ENCODE peak calls at places on chromosomes 1 and 21, in seven cellular contexts. J is HCT116, D is cardiac fibroblast, T is GM12865, G is fibroblast of pulmonary artery, O is fibroblast of the aortic adventitia, K is OCI-LY7. M is an unnamed sample.

GRCh38 chr1:109156916-109157385 is 43.0 kb downstream of the ELAPOR1 start:
- DNase-seq in J (no peak), D (no peak), T (no peak), G (no peak), O (no peak), K (no peak), M (no peak)

GRCh38 chr21:27590271-27590670 is 623.4 kb upstream of the ADAMTS5 start:
- DNase-seq in J (no peak), D (peak), T (no peak), G (peak), O (peak), K (no peak), M (no peak)

GRCh38 chr1:110239491-110240430 is 29.6 kb downstream of the KCNC4 start:
- DNase-seq in J (no peak), D (peak), T (peak), G (peak), O (peak), K (no peak), M (no peak)

GRCh38 chr1:70038025-70038424 is 167.4 kb downstream of the LRRC40 start:
- DNase-seq in J (no peak), D (peak), T (no peak), G (peak), O (no peak), K (no peak), M (no peak)

GRCh38 chr1:168737446-168737845 is 8.4 kb upstream of the DPT start:
- DNase-seq in J (no peak), D (no peak), T (no peak), G (no peak), O (no peak), K (no peak), M (no peak)

GRCh38 chr1:157773723-157774350 is 3.1 kb downstream of the FCRL2 start:
- DNase-seq in J (no peak), D (no peak), T (peak), G (no peak), O (no peak), K (peak), M (peak)

GRCh38 chr1:53769184-53769583 is 30.2 kb upstream of the GLIS1 start:
- DNase-seq in J (no peak), D (no peak), T (no peak), G (no peak), O (no peak), K (no peak), M (no peak)

GRCh38 chr1:40903106-40903505 is 40.9 kb upstream of the CITED4 start:
- DNase-seq in J (no peak), D (no peak), T (no peak), G (no peak), O (no peak), K (no peak), M (no peak)

GRCh38 chr1:183185941-183186490 is at the start of gene LAMC2:
- DNase-seq in J (peak), D (peak), T (no peak), G (no peak), O (no peak), K (no peak), M (no peak)

GRCh38 chr1:36352910-36353878 is 29.7 kb upstream of the EVA1B start:
- DNase-seq in J (no peak), D (peak), T (no peak), G (peak), O (peak), K (no peak), M (no peak)

GRCh38 chr1:18945401-18945849 is 11.1 kb downstream of the IFFO2 start:
- DNase-seq in J (no peak), D (no peak), T (no peak), G (peak), O (no peak), K (no peak), M (peak)

GRCh38 chr21:31416465-31416864 is 72.4 kb upstream of the TIAM1 start:
- DNase-seq in J (no peak), D (peak), T (no peak), G (peak), O (peak), K (no peak), M (no peak)

GRCh38 chr1:41626616-41627375 is 142.3 kb upstream of the EDN2 start:
- DNase-seq in J (peak), D (peak), T (peak), G (no peak), O (peak), K (no peak), M (no peak)

GRCh38 chr1:9196129-9197040 is 38.2 kb upstream of the H6PD start:
- DNase-seq in J (no peak), D (peak), T (peak), G (peak), O (peak), K (peak), M (no peak)

GRCh38 chr1:9201421-9202239 is 32.9 kb upstream of the H6PD start:
- DNase-seq in J (no peak), D (peak), T (no peak), G (peak), O (peak), K (no peak), M (no peak)

GRCh38 chr1:9200441-9200840 is 34.1 kb upstream of the H6PD start:
- DNase-seq in J (no peak), D (peak), T (peak), G (no peak), O (peak), K (no peak), M (no peak)

GRCh38 chr1:9197186-9198099 is 37.1 kb upstream of the H6PD start:
- DNase-seq in J (no peak), D (peak), T (no peak), G (no peak), O (no peak), K (no peak), M (no peak)

DNA sequence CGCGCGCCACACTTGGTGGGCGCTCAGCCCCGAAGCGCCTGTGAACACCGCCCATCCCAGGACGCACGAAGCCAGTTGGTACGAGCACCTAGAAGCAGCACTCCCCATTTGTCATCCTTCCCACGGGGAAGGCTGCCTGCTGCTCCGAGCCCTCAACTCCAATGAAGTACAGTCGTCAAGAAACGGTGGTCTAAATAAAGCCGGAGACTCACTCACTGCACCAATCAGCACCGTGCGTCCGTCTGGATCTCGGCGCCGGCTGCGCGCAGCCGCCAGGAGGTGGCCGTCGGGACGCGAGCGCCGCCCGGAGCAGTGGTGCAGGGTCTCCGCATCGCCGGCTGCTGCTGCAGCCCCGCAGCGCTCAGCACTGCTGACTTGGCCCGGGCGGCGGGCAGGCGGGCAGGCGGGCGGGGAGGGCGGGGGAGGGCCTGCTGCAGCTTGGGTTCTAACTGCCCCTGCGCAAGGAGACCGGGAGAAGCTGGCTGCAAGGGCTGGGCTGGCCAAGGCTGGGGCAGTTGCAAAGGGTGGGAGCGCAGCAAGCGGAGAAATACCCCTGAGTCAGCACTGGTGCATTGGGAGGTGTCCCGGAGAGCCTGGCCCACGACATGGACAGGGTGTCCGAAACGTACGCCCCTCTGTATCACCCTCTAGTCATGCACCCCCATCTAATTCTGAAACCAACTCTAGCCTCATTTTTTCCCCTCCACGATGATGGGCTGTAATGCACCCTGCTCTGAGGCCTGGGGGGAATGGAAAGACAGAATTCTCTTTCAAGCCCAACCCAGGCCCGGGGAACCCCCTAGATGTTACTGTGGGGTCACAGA is 35.8 kb upstream of the H6PD start:
- DNase-seq in J (no peak), D (peak), T (no peak), G (no peak), O (no peak), K (no peak), M (no peak)
- TF ChIP-seq CTCF in J (no peak), D (no peak), T (no peak), G (peak), O (peak), K (no peak), M (no peak)

GRCh38 chr1:112446411-112446810 is 50.4 kb downstream of the CTTNBP2NL start:
- DNase-seq in J (no peak), D (no peak), T (no peak), G (no peak), O (no peak), K (no peak), M (no peak)
- H3K4me3 ChIP-seq in J (no peak), D (no peak), T (no peak), G (no peak), O (no peak), K (no peak), M (no peak)

GRCh38 chr1:32619701-32620485 is 30.5 kb downstream of the ZBTB8OS start:
- DNase-seq in J (no peak), D (peak), T (peak), G (peak), O (peak), K (peak), M (no peak)
- TF ChIP-seq CTCF in J (peak), D (peak), T (no peak), G (peak), O (peak), K (peak), M (peak)

DNA sequence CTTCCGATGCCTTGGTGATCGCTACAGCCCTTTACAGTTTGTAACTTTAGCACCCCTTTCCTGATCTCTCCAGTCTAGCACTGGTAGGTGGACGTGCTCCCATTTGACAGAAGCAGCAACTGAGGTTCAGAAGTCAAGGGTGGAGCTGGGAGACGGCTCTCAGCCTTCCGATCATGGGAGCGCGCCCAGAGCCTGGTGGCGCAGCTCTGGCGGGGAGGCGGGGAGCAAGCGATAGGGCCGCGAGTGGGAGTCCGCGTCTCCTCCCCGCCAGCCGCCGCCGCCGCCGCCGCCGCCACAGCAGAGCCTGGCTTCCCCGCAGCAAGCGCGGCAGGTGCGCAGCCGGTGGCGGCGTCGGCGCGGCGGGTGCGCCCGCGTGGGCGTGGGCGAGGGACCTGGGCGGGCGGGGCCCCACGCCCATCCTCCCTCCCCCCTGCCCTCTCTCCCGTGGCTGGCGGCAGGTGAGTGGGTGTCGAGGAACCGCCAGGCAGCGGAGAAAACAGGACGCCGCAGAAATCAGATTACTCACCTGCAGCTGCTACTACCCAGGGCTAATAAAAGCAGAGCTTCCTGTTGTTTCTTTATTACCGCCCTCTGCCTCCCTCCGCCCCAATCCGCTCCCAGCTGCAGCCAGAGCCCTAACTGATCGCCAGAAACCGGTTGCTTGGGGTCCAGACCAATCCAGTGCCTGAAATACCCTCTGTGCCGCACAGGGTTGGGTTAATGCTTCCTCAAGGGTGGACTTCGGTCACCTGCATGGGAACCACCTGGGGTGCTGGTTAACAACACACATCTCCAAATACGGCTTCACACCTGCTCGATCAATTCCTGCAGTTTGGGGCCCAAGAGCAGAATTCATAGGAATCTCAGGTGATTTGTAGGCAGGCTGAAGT is 60.2 kb upstream of the ID3 start:
- DNase-seq in J (no peak), D (no peak), T (peak), G (no peak), O (no peak), K (peak), M (no peak)
- H3K4me3 ChIP-seq in J (peak), D (peak), T (peak), G (no peak), O (no peak), K (peak), M (peak)

DNA sequence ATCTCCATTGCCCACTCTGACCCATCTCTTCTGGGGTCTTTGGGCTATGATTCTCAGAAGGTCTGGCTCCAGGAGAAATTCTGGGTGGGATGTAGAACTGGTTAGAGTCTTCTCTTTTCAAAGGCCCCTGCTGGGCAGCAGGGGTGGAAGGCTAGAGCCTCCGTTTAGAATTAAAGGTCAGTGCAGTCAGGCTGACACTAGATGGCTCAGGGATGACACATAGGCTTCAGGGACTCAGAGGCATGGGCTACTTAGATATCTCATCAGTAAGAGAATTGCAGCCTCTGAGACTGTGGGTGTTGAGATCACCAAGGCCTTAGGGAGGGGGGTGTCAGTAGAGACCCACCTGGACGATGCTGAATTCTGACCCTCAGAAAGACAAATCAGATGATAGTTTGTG is 12.6 kb upstream of the PPM1J start:
- DNase-seq in J (no peak), D (peak), T (no peak), G (no peak), O (no peak), K (no peak), M (no peak)
- TF ChIP-seq CTCF in J (no peak), D (peak), T (no peak), G (no peak), O (no peak), K (no peak), M (peak)

GRCh38 chr21:45470087-45470515 is 65.1 kb downstream of the COL18A1 start:
- DNase-seq in J (no peak), D (no peak), T (no peak), G (no peak), O (peak), K (no peak), M (no peak)
- H3K4me3 ChIP-seq in J (no peak), D (no peak), T (no peak), G (no peak), O (no peak), K (no peak), M (no peak)

GRCh38 chr1:175192630-175193338 is at the start of gene KIAA0040:
- DNase-seq in J (peak), D (peak), T (peak), G (peak), O (no peak), K (peak), M (no peak)
- TF ChIP-seq CTCF in J (no peak), D (no peak), T (no peak), G (no peak), O (no peak), K (peak), M (peak)